ENCODE peak calls at places on chromosomes 11 and 22, in eight cellular contexts. One of them, this sample, is unnamed.

GRCh38 chr22:46735747-46736608 is 2.1 kb downstream of the CERK start:
- DNase-seq in fibroblast of lung: no peak
- DNase-seq in MV-4-11: no peak
- DNase-seq in activated CD8-positive, alpha-beta memory T cell treated with anti-CD3 and anti-CD28 coated beads, Interleukin-2, amount 50 U/mL, for 48 hours: no peak
- DNase-seq in ureter: no peak
- DNase-seq in T-helper 2 cell: no peak
- DNase-seq in activated effector memory CD4-positive, alpha-beta T cell treated with Interleukin-2 at 50 U/mL for 16 hours: no peak
- DNase-seq in mammary epithelial cell: no peak
- DNase-seq in this sample: no peak

GRCh38 chr11:6538456-6538855 is 41.4 kb downstream of the DNHD1 start:
- DNase-seq in fibroblast of lung: no peak
- DNase-seq in MV-4-11: no peak
- DNase-seq in activated CD8-positive, alpha-beta memory T cell treated with anti-CD3 and anti-CD28 coated beads, Interleukin-2, amount 50 U/mL, for 48 hours: no peak
- DNase-seq in ureter: no peak
- DNase-seq in T-helper 2 cell: no peak
- DNase-seq in activated effector memory CD4-positive, alpha-beta T cell treated with Interleukin-2 at 50 U/mL for 16 hours: no peak
- DNase-seq in mammary epithelial cell: no peak
- DNase-seq in this sample: no peak

GRCh38 chr11:132838621-132839020 is 693.7 kb downstream of the OPCML start:
- DNase-seq in fibroblast of lung: peak; percentile 45
- DNase-seq in MV-4-11: peak; percentile 55
- DNase-seq in activated CD8-positive, alpha-beta memory T cell treated with anti-CD3 and anti-CD28 coated beads, Interleukin-2, amount 50 U/mL, for 48 hours: no peak
- DNase-seq in ureter: no peak
- DNase-seq in T-helper 2 cell: no peak
- DNase-seq in activated effector memory CD4-positive, alpha-beta T cell treated with Interleukin-2 at 50 U/mL for 16 hours: no peak
- DNase-seq in mammary epithelial cell: peak; percentile 19
- DNase-seq in this sample: no peak

GRCh38 chr11:116376054-116376453 is 396.7 kb downstream of the BUD13 start:
- DNase-seq in fibroblast of lung: no peak
- DNase-seq in MV-4-11: no peak
- DNase-seq in activated CD8-positive, alpha-beta memory T cell treated with anti-CD3 and anti-CD28 coated beads, Interleukin-2, amount 50 U/mL, for 48 hours: no peak
- DNase-seq in ureter: no peak
- DNase-seq in T-helper 2 cell: no peak
- DNase-seq in activated effector memory CD4-positive, alpha-beta T cell treated with Interleukin-2 at 50 U/mL for 16 hours: no peak
- DNase-seq in mammary epithelial cell: no peak
- DNase-seq in this sample: no peak

GRCh38 chr22:46619240-46619829 is 851 bp upstream of the GRAMD4 start:
- DNase-seq in fibroblast of lung: no peak
- DNase-seq in MV-4-11: peak; percentile 30
- DNase-seq in activated CD8-positive, alpha-beta memory T cell treated with anti-CD3 and anti-CD28 coated beads, Interleukin-2, amount 50 U/mL, for 48 hours: no peak
- DNase-seq in ureter: no peak
- DNase-seq in T-helper 2 cell: no peak
- DNase-seq in activated effector memory CD4-positive, alpha-beta T cell treated with Interleukin-2 at 50 U/mL for 16 hours: no peak
- DNase-seq in mammary epithelial cell: no peak
- DNase-seq in this sample: no peak

GRCh38 chr11:30245621-30246020 is 14.8 kb downstream of the FSHB start:
- DNase-seq in fibroblast of lung: no peak
- DNase-seq in MV-4-11: no peak
- DNase-seq in activated CD8-positive, alpha-beta memory T cell treated with anti-CD3 and anti-CD28 coated beads, Interleukin-2, amount 50 U/mL, for 48 hours: no peak
- DNase-seq in ureter: no peak
- DNase-seq in T-helper 2 cell: no peak
- DNase-seq in activated effector memory CD4-positive, alpha-beta T cell treated with Interleukin-2 at 50 U/mL for 16 hours: no peak
- DNase-seq in mammary epithelial cell: no peak
- DNase-seq in this sample: no peak

GRCh38 chr11:116694017-116694725 is 78.6 kb downstream of the BUD13 start:
- DNase-seq in fibroblast of lung: no peak
- DNase-seq in MV-4-11: no peak
- DNase-seq in activated CD8-positive, alpha-beta memory T cell treated with anti-CD3 and anti-CD28 coated beads, Interleukin-2, amount 50 U/mL, for 48 hours: no peak
- DNase-seq in ureter: no peak
- DNase-seq in T-helper 2 cell: no peak
- DNase-seq in activated effector memory CD4-positive, alpha-beta T cell treated with Interleukin-2 at 50 U/mL for 16 hours: no peak
- DNase-seq in mammary epithelial cell: no peak
- DNase-seq in this sample: no peak

GRCh38 chr22:22064580-22064979 is 82.0 kb upstream of the TOP3B start:
- DNase-seq in fibroblast of lung: no peak
- DNase-seq in MV-4-11: no peak
- DNase-seq in activated CD8-positive, alpha-beta memory T cell treated with anti-CD3 and anti-CD28 coated beads, Interleukin-2, amount 50 U/mL, for 48 hours: no peak
- DNase-seq in ureter: no peak
- DNase-seq in T-helper 2 cell: no peak
- DNase-seq in activated effector memory CD4-positive, alpha-beta T cell treated with Interleukin-2 at 50 U/mL for 16 hours: no peak
- DNase-seq in mammary epithelial cell: no peak
- DNase-seq in this sample: no peak

GRCh38 chr11:64643258-64643881 is 52.4 kb downstream of the SLC22A12 start:
- DNase-seq in fibroblast of lung: no peak
- DNase-seq in MV-4-11: no peak
- DNase-seq in activated CD8-positive, alpha-beta memory T cell treated with anti-CD3 and anti-CD28 coated beads, Interleukin-2, amount 50 U/mL, for 48 hours: no peak
- DNase-seq in ureter: no peak
- DNase-seq in T-helper 2 cell: no peak
- DNase-seq in activated effector memory CD4-positive, alpha-beta T cell treated with Interleukin-2 at 50 U/mL for 16 hours: no peak
- DNase-seq in mammary epithelial cell: no peak
- DNase-seq in this sample: no peak

GRCh38 chr11:122268601-122269130 is 152.7 kb upstream of the BLID start:
- DNase-seq in fibroblast of lung: no peak
- DNase-seq in MV-4-11: no peak
- DNase-seq in activated CD8-positive, alpha-beta memory T cell treated with anti-CD3 and anti-CD28 coated beads, Interleukin-2, amount 50 U/mL, for 48 hours: no peak
- DNase-seq in ureter: no peak
- DNase-seq in T-helper 2 cell: no peak
- DNase-seq in activated effector memory CD4-positive, alpha-beta T cell treated with Interleukin-2 at 50 U/mL for 16 hours: no peak
- DNase-seq in mammary epithelial cell: peak; percentile 3
- DNase-seq in this sample: no peak

GRCh38 chr11:105612766-105613165 is 2.9 kb downstream of the GRIA4 start:
- DNase-seq in fibroblast of lung: no peak
- DNase-seq in MV-4-11: no peak
- DNase-seq in activated CD8-positive, alpha-beta memory T cell treated with anti-CD3 and anti-CD28 coated beads, Interleukin-2, amount 50 U/mL, for 48 hours: no peak
- DNase-seq in ureter: no peak
- DNase-seq in T-helper 2 cell: no peak
- DNase-seq in activated effector memory CD4-positive, alpha-beta T cell treated with Interleukin-2 at 50 U/mL for 16 hours: no peak
- DNase-seq in mammary epithelial cell: no peak
- DNase-seq in this sample: no peak

GRCh38 chr11:74185285-74185684 is 14.2 kb downstream of the PPME1 start:
- DNase-seq in fibroblast of lung: peak; percentile 7
- DNase-seq in MV-4-11: no peak
- DNase-seq in activated CD8-positive, alpha-beta memory T cell treated with anti-CD3 and anti-CD28 coated beads, Interleukin-2, amount 50 U/mL, for 48 hours: no peak
- DNase-seq in ureter: no peak
- DNase-seq in T-helper 2 cell: no peak
- DNase-seq in activated effector memory CD4-positive, alpha-beta T cell treated with Interleukin-2 at 50 U/mL for 16 hours: no peak
- DNase-seq in mammary epithelial cell: no peak
- DNase-seq in this sample: no peak

GRCh38 chr22:27783436-27784098 is 18.0 kb downstream of the MN1 start:
- DNase-seq in fibroblast of lung: no peak
- DNase-seq in MV-4-11: no peak
- DNase-seq in activated CD8-positive, alpha-beta memory T cell treated with anti-CD3 and anti-CD28 coated beads, Interleukin-2, amount 50 U/mL, for 48 hours: no peak
- DNase-seq in ureter: no peak
- DNase-seq in T-helper 2 cell: no peak
- DNase-seq in activated effector memory CD4-positive, alpha-beta T cell treated with Interleukin-2 at 50 U/mL for 16 hours: no peak
- DNase-seq in mammary epithelial cell: no peak
- DNase-seq in this sample: no peak

GRCh38 chr11:78072455-78072854 is 7.2 kb downstream of the NDUFC2 start:
- DNase-seq in fibroblast of lung: no peak
- DNase-seq in MV-4-11: peak; percentile 43
- DNase-seq in activated CD8-positive, alpha-beta memory T cell treated with anti-CD3 and anti-CD28 coated beads, Interleukin-2, amount 50 U/mL, for 48 hours: no peak
- DNase-seq in ureter: no peak
- DNase-seq in T-helper 2 cell: no peak
- DNase-seq in activated effector memory CD4-positive, alpha-beta T cell treated with Interleukin-2 at 50 U/mL for 16 hours: no peak
- DNase-seq in mammary epithelial cell: no peak
- DNase-seq in this sample: no peak

GRCh38 chr22:47247609-47248240 is 485.3 kb downstream of the TBC1D22A start:
- DNase-seq in fibroblast of lung: no peak
- DNase-seq in MV-4-11: no peak
- DNase-seq in activated CD8-positive, alpha-beta memory T cell treated with anti-CD3 and anti-CD28 coated beads, Interleukin-2, amount 50 U/mL, for 48 hours: no peak
- DNase-seq in ureter: no peak
- DNase-seq in T-helper 2 cell: no peak
- DNase-seq in activated effector memory CD4-positive, alpha-beta T cell treated with Interleukin-2 at 50 U/mL for 16 hours: no peak
- DNase-seq in mammary epithelial cell: no peak
- DNase-seq in this sample: no peak

GRCh38 chr22:23529166-23530103 is 50.7 kb downstream of the IGLL1 start:
- DNase-seq in fibroblast of lung: no peak
- DNase-seq in MV-4-11: no peak
- DNase-seq in activated CD8-positive, alpha-beta memory T cell treated with anti-CD3 and anti-CD28 coated beads, Interleukin-2, amount 50 U/mL, for 48 hours: no peak
- DNase-seq in ureter: no peak
- DNase-seq in T-helper 2 cell: no peak
- DNase-seq in activated effector memory CD4-positive, alpha-beta T cell treated with Interleukin-2 at 50 U/mL for 16 hours: no peak
- DNase-seq in mammary epithelial cell: no peak
- DNase-seq in this sample: no peak

This sample was measured in HuH-7.